ENCODE peak calls at places on chromosomes 13 and 19, in ten cellular contexts. One of them, this sample, is unnamed.

GRCh38 chr19:48858984-48859710 is 9.3 kb downstream of the PLEKHA4 start:
- DNase-seq in psoas muscle: no peak
- DNase-seq in transverse colon: peak; percentile 60
- DNase-seq in fibroblast of lung: no peak
- DNase-seq in CD8-positive, alpha-beta memory T cell: peak; percentile 74
- DNase-seq in esophagus squamous epithelium: no peak
- DNase-seq in RWPE1: no peak
- DNase-seq in CD4-positive, alpha-beta T cell: peak; percentile 64
- DNase-seq in ovary: no peak
- DNase-seq in tibial nerve: no peak
- DNase-seq in this sample: no peak

GRCh38 chr13:33016414-33017409 is at the start of gene KL:
- DNase-seq in psoas muscle: peak; percentile 37
- DNase-seq in transverse colon: peak; percentile 20
- DNase-seq in fibroblast of lung: no peak
- DNase-seq in CD8-positive, alpha-beta memory T cell: no peak
- DNase-seq in esophagus squamous epithelium: no peak
- DNase-seq in RWPE1: no peak
- DNase-seq in CD4-positive, alpha-beta T cell: no peak
- DNase-seq in ovary: no peak
- DNase-seq in tibial nerve: peak; percentile 22
- DNase-seq in this sample: peak; percentile 38

GRCh38 chr13:95858286-95859075 is 181.5 kb downstream of the DNAJC3 start:
- DNase-seq in psoas muscle: no peak
- DNase-seq in transverse colon: no peak
- DNase-seq in fibroblast of lung: peak; percentile 68
- DNase-seq in CD8-positive, alpha-beta memory T cell: no peak
- DNase-seq in esophagus squamous epithelium: no peak
- DNase-seq in RWPE1: no peak
- DNase-seq in CD4-positive, alpha-beta T cell: no peak
- DNase-seq in ovary: no peak
- DNase-seq in tibial nerve: no peak
- DNase-seq in this sample: no peak

GRCh38 chr19:37227996-37228395 is 10.0 kb downstream of the ZNF383 start:
- DNase-seq in psoas muscle: no peak
- DNase-seq in transverse colon: no peak
- DNase-seq in fibroblast of lung: no peak
- DNase-seq in CD8-positive, alpha-beta memory T cell: peak; percentile 20
- DNase-seq in esophagus squamous epithelium: no peak
- DNase-seq in RWPE1: no peak
- DNase-seq in CD4-positive, alpha-beta T cell: no peak
- DNase-seq in ovary: no peak
- DNase-seq in tibial nerve: no peak
- DNase-seq in this sample: no peak

GRCh38 chr13:75685239-75685697 is 49.1 kb downstream of the LMO7 start:
- DNase-seq in psoas muscle: no peak
- DNase-seq in transverse colon: no peak
- DNase-seq in fibroblast of lung: peak; percentile 81
- DNase-seq in CD8-positive, alpha-beta memory T cell: no peak
- DNase-seq in esophagus squamous epithelium: no peak
- DNase-seq in RWPE1: no peak
- DNase-seq in CD4-positive, alpha-beta T cell: no peak
- DNase-seq in ovary: no peak
- DNase-seq in tibial nerve: no peak
- DNase-seq in this sample: no peak

GRCh38 chr19:6593651-6594416 is 2.9 kb upstream of the CD70 start:
- DNase-seq in psoas muscle: no peak
- DNase-seq in transverse colon: no peak
- DNase-seq in fibroblast of lung: no peak
- DNase-seq in CD8-positive, alpha-beta memory T cell: no peak
- DNase-seq in esophagus squamous epithelium: no peak
- DNase-seq in RWPE1: no peak
- DNase-seq in CD4-positive, alpha-beta T cell: no peak
- DNase-seq in ovary: no peak
- DNase-seq in tibial nerve: no peak
- DNase-seq in this sample: no peak

GRCh38 chr13:49627831-49628652 is at the start of gene ARL11:
- DNase-seq in psoas muscle: peak; percentile 59
- DNase-seq in transverse colon: peak; percentile 80
- DNase-seq in fibroblast of lung: no peak
- DNase-seq in CD8-positive, alpha-beta memory T cell: peak; percentile 20
- DNase-seq in esophagus squamous epithelium: peak; percentile 50
- DNase-seq in RWPE1: peak; percentile 8
- DNase-seq in CD4-positive, alpha-beta T cell: peak; percentile 33
- DNase-seq in ovary: no peak
- DNase-seq in tibial nerve: peak; percentile 45
- DNase-seq in this sample: peak; percentile 56

GRCh38 chr13:66675620-66676019 is 554.5 kb downstream of the PCDH9 start:
- DNase-seq in psoas muscle: no peak
- DNase-seq in transverse colon: no peak
- DNase-seq in fibroblast of lung: peak; percentile 28
- DNase-seq in CD8-positive, alpha-beta memory T cell: no peak
- DNase-seq in esophagus squamous epithelium: no peak
- DNase-seq in RWPE1: no peak
- DNase-seq in CD4-positive, alpha-beta T cell: no peak
- DNase-seq in ovary: no peak
- DNase-seq in tibial nerve: no peak
- DNase-seq in this sample: no peak

GRCh38 chr13:106522898-106523525 is 12.4 kb downstream of the EFNB2 start:
- DNase-seq in psoas muscle: no peak
- DNase-seq in transverse colon: peak; percentile 39
- DNase-seq in fibroblast of lung: no peak
- DNase-seq in CD8-positive, alpha-beta memory T cell: no peak
- DNase-seq in esophagus squamous epithelium: no peak
- DNase-seq in RWPE1: no peak
- DNase-seq in CD4-positive, alpha-beta T cell: no peak
- DNase-seq in ovary: no peak
- DNase-seq in tibial nerve: no peak
- DNase-seq in this sample: no peak

GRCh38 chr19:46955114-46955812 is 64.4 kb upstream of the NPAS1 start:
- DNase-seq in psoas muscle: no peak
- DNase-seq in transverse colon: no peak
- DNase-seq in fibroblast of lung: no peak
- DNase-seq in CD8-positive, alpha-beta memory T cell: peak; percentile 63
- DNase-seq in esophagus squamous epithelium: no peak
- DNase-seq in RWPE1: no peak
- DNase-seq in CD4-positive, alpha-beta T cell: no peak
- DNase-seq in ovary: no peak
- DNase-seq in tibial nerve: no peak
- DNase-seq in this sample: no peak

GRCh38 chr19:47110521-47111080 is 3.0 kb downstream of the ZC3H4 start:
- DNase-seq in psoas muscle: no peak
- DNase-seq in transverse colon: no peak
- DNase-seq in fibroblast of lung: no peak
- DNase-seq in CD8-positive, alpha-beta memory T cell: peak; percentile 17
- DNase-seq in esophagus squamous epithelium: no peak
- DNase-seq in RWPE1: no peak
- DNase-seq in CD4-positive, alpha-beta T cell: peak; percentile 42
- DNase-seq in ovary: no peak
- DNase-seq in tibial nerve: no peak
- DNase-seq in this sample: no peak

GRCh38 chr19:28541602-28542393 is 671.2 kb downstream of the UQCRFS1 start:
- DNase-seq in psoas muscle: no peak
- DNase-seq in transverse colon: no peak
- DNase-seq in fibroblast of lung: no peak
- DNase-seq in CD8-positive, alpha-beta memory T cell: no peak
- DNase-seq in esophagus squamous epithelium: no peak
- DNase-seq in RWPE1: no peak
- DNase-seq in CD4-positive, alpha-beta T cell: no peak
- DNase-seq in ovary: no peak
- DNase-seq in tibial nerve: no peak
- DNase-seq in this sample: no peak

GRCh38 chr19:17579523-17580244 is 24.2 kb downstream of the COLGALT1 start:
- DNase-seq in psoas muscle: peak; percentile 51
- DNase-seq in transverse colon: peak; percentile 78
- DNase-seq in fibroblast of lung: peak; percentile 57
- DNase-seq in CD8-positive, alpha-beta memory T cell: no peak
- DNase-seq in esophagus squamous epithelium: no peak
- DNase-seq in RWPE1: peak; percentile 93
- DNase-seq in CD4-positive, alpha-beta T cell: no peak
- DNase-seq in ovary: peak; percentile 68
- DNase-seq in tibial nerve: peak; percentile 61
- DNase-seq in this sample: no peak
- H3K27ac ChIP-seq in psoas muscle: no peak overlapping the region
- H3K27ac ChIP-seq in transverse colon: peak overlapping the region; percentile 64
- H3K27ac ChIP-seq in fibroblast of lung: no peak overlapping the region
- H3K27ac ChIP-seq in CD8-positive, alpha-beta memory T cell: no peak overlapping the region
- H3K27ac ChIP-seq in esophagus squamous epithelium: peak overlapping the region; percentile 68
- H3K27ac ChIP-seq in RWPE1: peak overlapping the region; percentile 76
- H3K27ac ChIP-seq in CD4-positive, alpha-beta T cell: no peak overlapping the region
- H3K27ac ChIP-seq in ovary: no peak overlapping the region
- H3K27ac ChIP-seq in tibial nerve: no peak overlapping the region
- H3K27ac ChIP-seq in this sample: no peak overlapping the region

DNA sequence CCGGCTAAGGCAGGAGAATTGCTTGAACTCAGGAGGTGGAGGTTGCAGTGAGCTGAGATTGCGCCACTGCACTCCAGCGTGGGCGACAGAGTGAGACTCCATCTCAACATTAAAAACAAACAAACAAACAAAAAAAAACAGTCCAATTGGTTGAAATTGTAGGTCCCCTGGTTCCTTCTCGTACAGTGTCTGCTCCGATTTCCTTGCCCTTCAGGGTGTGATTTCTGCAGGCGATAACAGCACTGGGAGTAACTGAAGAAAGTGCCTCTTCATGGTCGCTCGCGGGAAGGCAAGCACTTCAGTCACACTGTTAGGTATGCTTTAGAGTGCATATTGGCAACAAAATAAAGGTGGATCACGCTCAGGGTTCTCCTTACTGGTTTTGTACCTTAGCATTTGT is 39.7 kb downstream of the TPT1 start:
- DNase-seq in psoas muscle: no peak
- DNase-seq in transverse colon: no peak
- DNase-seq in fibroblast of lung: no peak
- DNase-seq in CD8-positive, alpha-beta memory T cell: no peak
- DNase-seq in esophagus squamous epithelium: no peak
- DNase-seq in RWPE1: no peak
- DNase-seq in CD4-positive, alpha-beta T cell: no peak
- DNase-seq in ovary: no peak
- DNase-seq in tibial nerve: no peak
- DNase-seq in this sample: no peak
- H3K27ac ChIP-seq in psoas muscle: no peak overlapping the region
- H3K27ac ChIP-seq in transverse colon: no peak overlapping the region
- H3K27ac ChIP-seq in fibroblast of lung: no peak overlapping the region
- H3K27ac ChIP-seq in CD8-positive, alpha-beta memory T cell: no peak overlapping the region
- H3K27ac ChIP-seq in esophagus squamous epithelium: no peak overlapping the region
- H3K27ac ChIP-seq in RWPE1: no peak overlapping the region
- H3K27ac ChIP-seq in CD4-positive, alpha-beta T cell: no peak overlapping the region
- H3K27ac ChIP-seq in ovary: no peak overlapping the region
- H3K27ac ChIP-seq in tibial nerve: no peak overlapping the region
- H3K27ac ChIP-seq in this sample: no peak overlapping the region

GRCh38 chr13:97430296-97430695 is 3.7 kb upstream of the RAP2A start:
- DNase-seq in psoas muscle: no peak
- DNase-seq in transverse colon: no peak
- DNase-seq in fibroblast of lung: no peak
- DNase-seq in CD8-positive, alpha-beta memory T cell: no peak
- DNase-seq in esophagus squamous epithelium: no peak
- DNase-seq in RWPE1: no peak
- DNase-seq in CD4-positive, alpha-beta T cell: no peak
- DNase-seq in ovary: no peak
- DNase-seq in tibial nerve: no peak
- DNase-seq in this sample: no peak

GRCh38 chr13:97432917-97433726 is 847 bp upstream of the RAP2A start:
- DNase-seq in psoas muscle: peak; percentile 98
- DNase-seq in transverse colon: peak; percentile 99
- DNase-seq in fibroblast of lung: peak; percentile 100
- DNase-seq in CD8-positive, alpha-beta memory T cell: peak; percentile 99
- DNase-seq in esophagus squamous epithelium: peak; percentile 99
- DNase-seq in RWPE1: peak; percentile 94
- DNase-seq in CD4-positive, alpha-beta T cell: peak; percentile 93
- DNase-seq in ovary: peak; percentile 98
- DNase-seq in tibial nerve: peak; percentile 98
- DNase-seq in this sample: peak; percentile 98

GRCh38 chr13:97429681-97430081 is 4.3 kb upstream of the RAP2A start:
- DNase-seq in psoas muscle: no peak
- DNase-seq in transverse colon: no peak
- DNase-seq in fibroblast of lung: peak; percentile 83
- DNase-seq in CD8-positive, alpha-beta memory T cell: no peak
- DNase-seq in esophagus squamous epithelium: no peak
- DNase-seq in RWPE1: no peak
- DNase-seq in CD4-positive, alpha-beta T cell: no peak
- DNase-seq in ovary: no peak
- DNase-seq in tibial nerve: no peak
- DNase-seq in this sample: no peak

GRCh38 chr13:97432232-97432916 is 1.6 kb upstream of the RAP2A start:
- DNase-seq in psoas muscle: no peak
- DNase-seq in transverse colon: no peak
- DNase-seq in fibroblast of lung: no peak
- DNase-seq in CD8-positive, alpha-beta memory T cell: no peak
- DNase-seq in esophagus squamous epithelium: no peak
- DNase-seq in RWPE1: no peak
- DNase-seq in CD4-positive, alpha-beta T cell: no peak
- DNase-seq in ovary: no peak
- DNase-seq in tibial nerve: no peak
- DNase-seq in this sample: no peak

GRCh38 chr13:97431365-97431764 is 2.6 kb upstream of the RAP2A start:
- DNase-seq in psoas muscle: no peak
- DNase-seq in transverse colon: no peak
- DNase-seq in fibroblast of lung: no peak
- DNase-seq in CD8-positive, alpha-beta memory T cell: no peak
- DNase-seq in esophagus squamous epithelium: no peak
- DNase-seq in RWPE1: no peak
- DNase-seq in CD4-positive, alpha-beta T cell: no peak
- DNase-seq in ovary: no peak
- DNase-seq in tibial nerve: no peak
- DNase-seq in this sample: no peak
- H3K27ac ChIP-seq in psoas muscle: peak overlapping the region; percentile 97
- H3K27ac ChIP-seq in transverse colon: peak overlapping the region; percentile 67
- H3K27ac ChIP-seq in fibroblast of lung: no peak overlapping the region
- H3K27ac ChIP-seq in CD8-positive, alpha-beta memory T cell: no peak overlapping the region
- H3K27ac ChIP-seq in esophagus squamous epithelium: no peak overlapping the region
- H3K27ac ChIP-seq in RWPE1: no peak overlapping the region
- H3K27ac ChIP-seq in CD4-positive, alpha-beta T cell: no peak overlapping the region
- H3K27ac ChIP-seq in ovary: no peak overlapping the region
- H3K27ac ChIP-seq in tibial nerve: no peak overlapping the region
- H3K27ac ChIP-seq in this sample: no peak overlapping the region

DNA sequence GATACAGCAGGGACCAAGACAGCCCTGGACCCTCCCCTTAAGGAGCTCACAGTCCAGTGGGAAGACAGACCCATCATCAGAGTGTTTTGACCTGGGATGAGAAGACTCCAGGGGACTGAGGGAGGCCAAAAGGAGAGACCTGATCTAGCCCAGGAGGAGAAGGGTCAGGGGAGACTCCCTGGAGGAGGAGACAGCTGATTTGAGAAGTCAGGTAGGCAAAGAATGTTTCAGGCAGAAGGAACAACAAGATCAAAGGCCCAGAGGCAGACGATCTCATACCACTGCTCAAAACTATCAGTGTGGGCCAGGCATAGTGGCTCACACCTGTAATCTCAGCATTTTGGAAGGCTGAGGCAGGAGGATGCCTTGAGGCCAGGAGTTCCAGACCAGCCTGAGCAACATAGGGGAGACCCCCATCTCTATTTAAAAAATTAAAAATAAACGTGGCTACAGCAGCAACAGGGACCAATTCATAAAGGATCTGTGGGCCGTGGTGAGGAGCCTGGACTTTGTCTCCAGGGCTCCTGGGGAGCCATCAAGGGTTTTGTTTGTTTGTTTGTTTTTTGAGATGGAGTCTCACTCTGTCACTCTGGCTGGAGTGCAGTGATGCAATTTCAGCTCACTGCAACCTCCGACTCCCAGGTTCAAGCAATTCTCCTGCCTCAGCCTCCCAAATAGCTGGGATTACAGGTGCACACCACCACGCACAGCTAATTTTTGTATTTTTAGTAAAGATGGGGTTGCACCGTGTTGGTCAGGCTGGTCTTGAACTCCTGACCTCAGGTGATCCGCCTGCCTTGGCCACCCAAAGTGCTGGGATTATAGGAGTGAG is 2.2 kb upstream of the COX6B1 start:
- DNase-seq in psoas muscle: no peak
- DNase-seq in transverse colon: no peak
- DNase-seq in fibroblast of lung: no peak
- DNase-seq in CD8-positive, alpha-beta memory T cell: no peak
- DNase-seq in esophagus squamous epithelium: no peak
- DNase-seq in RWPE1: no peak
- DNase-seq in CD4-positive, alpha-beta T cell: no peak
- DNase-seq in ovary: no peak
- DNase-seq in tibial nerve: no peak
- DNase-seq in this sample: no peak
- H3K27ac ChIP-seq in psoas muscle: no peak overlapping the region
- H3K27ac ChIP-seq in transverse colon: no peak overlapping the region
- H3K27ac ChIP-seq in fibroblast of lung: no peak overlapping the region
- H3K27ac ChIP-seq in CD8-positive, alpha-beta memory T cell: no peak overlapping the region
- H3K27ac ChIP-seq in esophagus squamous epithelium: peak overlapping the region; percentile 96
- H3K27ac ChIP-seq in RWPE1: peak overlapping the region; percentile 95
- H3K27ac ChIP-seq in CD4-positive, alpha-beta T cell: no peak overlapping the region
- H3K27ac ChIP-seq in ovary: no peak overlapping the region
- H3K27ac ChIP-seq in tibial nerve: no peak overlapping the region
- H3K27ac ChIP-seq in this sample: no peak overlapping the region